ENCODE peak calls at places on chromosome 13, in nine cellular contexts. Y is psoas muscle, Z is breast epithelium, I is mammary epithelial cell, G is pancreas, P is left ventricle myocardium inferior, B is GM12878, D is uterus, M is AG04450. J is an unnamed sample.

GRCh38 chr13:112979406-112979902 is 10.4 kb downstream of the MCF2L start:
- DNase-seq in Y (no peak), Z (no peak), I (no peak), G (peak; percentile 59), P (no peak), B (no peak), D (no peak), M (no peak), J (no peak)

GRCh38 chr13:20940083-20940482 is 37.5 kb upstream of the XPO4 start:
- DNase-seq in Y (no peak), Z (no peak), I (no peak), G (no peak), P (no peak), B (no peak), D (no peak), M (peak; percentile 4), J (no peak)

GRCh38 chr13:43544011-43544410 is 242.8 kb downstream of the ENOX1 start:
- DNase-seq in Y (no peak), Z (no peak), I (peak; percentile 58), G (no peak), P (no peak), B (no peak), D (peak; percentile 45), M (no peak), J (no peak)

GRCh38 chr13:107586216-107586615 is 629.1 kb downstream of the LIG4 start:
- DNase-seq in Y (no peak), Z (no peak), I (no peak), G (no peak), P (no peak), B (no peak), D (no peak), M (peak; percentile 33), J (no peak)

GRCh38 chr13:109396266-109396665 is 390.1 kb downstream of the IRS2 start:
- DNase-seq in Y (no peak), Z (no peak), I (no peak), G (no peak), P (no peak), B (no peak), D (no peak), M (no peak), J (no peak)

GRCh38 chr13:49995535-49996165 is 1.2 kb upstream of the TRIM13 start:
- DNase-seq in Y (no peak), Z (no peak), I (no peak), G (no peak), P (no peak), B (peak; percentile 43), D (no peak), M (no peak), J (no peak)

GRCh38 chr13:113582841-113583631 is 1.5 kb upstream of the TFDP1 start:
- DNase-seq in Y (no peak), Z (peak; percentile 24), I (no peak), G (peak; percentile 57), P (no peak), B (no peak), D (no peak), M (no peak), J (no peak)

GRCh38 chr13:35210234-35210633 is 266.3 kb downstream of the MAB21L1 start:
- DNase-seq in Y (no peak), Z (no peak), I (no peak), G (no peak), P (no peak), B (no peak), D (no peak), M (no peak), J (no peak)

GRCh38 chr13:31982540-31982939 is 49.0 kb upstream of the FRY start:
- DNase-seq in Y (peak; percentile 65), Z (peak; percentile 85), I (peak; percentile 95), G (peak; percentile 65), P (peak; percentile 68), B (no peak), D (no peak), M (peak; percentile 73), J (no peak)

GRCh38 chr13:59745395-59745788 is 418.3 kb downstream of the DIAPH3 start:
- DNase-seq in Y (no peak), Z (no peak), I (peak; percentile 16), G (no peak), P (no peak), B (no peak), D (no peak), M (peak; percentile 23), J (no peak)

GRCh38 chr13:37561031-37561430 is 37.5 kb downstream of the POSTN start:
- DNase-seq in Y (no peak), Z (no peak), I (no peak), G (no peak), P (no peak), B (no peak), D (no peak), M (no peak), J (no peak)

GRCh38 chr13:114286808-114287207 is 5.4 kb downstream of the UPF3A start:
- DNase-seq in Y (no peak), Z (no peak), I (no peak), G (no peak), P (no peak), B (no peak), D (no peak), M (no peak), J (no peak)

GRCh38 chr13:46369506-46370268 is 17.4 kb downstream of the RUBCNL start:
- DNase-seq in Y (no peak), Z (no peak), I (peak; percentile 25), G (no peak), P (no peak), B (no peak), D (no peak), M (peak; percentile 43), J (no peak)

DNA sequence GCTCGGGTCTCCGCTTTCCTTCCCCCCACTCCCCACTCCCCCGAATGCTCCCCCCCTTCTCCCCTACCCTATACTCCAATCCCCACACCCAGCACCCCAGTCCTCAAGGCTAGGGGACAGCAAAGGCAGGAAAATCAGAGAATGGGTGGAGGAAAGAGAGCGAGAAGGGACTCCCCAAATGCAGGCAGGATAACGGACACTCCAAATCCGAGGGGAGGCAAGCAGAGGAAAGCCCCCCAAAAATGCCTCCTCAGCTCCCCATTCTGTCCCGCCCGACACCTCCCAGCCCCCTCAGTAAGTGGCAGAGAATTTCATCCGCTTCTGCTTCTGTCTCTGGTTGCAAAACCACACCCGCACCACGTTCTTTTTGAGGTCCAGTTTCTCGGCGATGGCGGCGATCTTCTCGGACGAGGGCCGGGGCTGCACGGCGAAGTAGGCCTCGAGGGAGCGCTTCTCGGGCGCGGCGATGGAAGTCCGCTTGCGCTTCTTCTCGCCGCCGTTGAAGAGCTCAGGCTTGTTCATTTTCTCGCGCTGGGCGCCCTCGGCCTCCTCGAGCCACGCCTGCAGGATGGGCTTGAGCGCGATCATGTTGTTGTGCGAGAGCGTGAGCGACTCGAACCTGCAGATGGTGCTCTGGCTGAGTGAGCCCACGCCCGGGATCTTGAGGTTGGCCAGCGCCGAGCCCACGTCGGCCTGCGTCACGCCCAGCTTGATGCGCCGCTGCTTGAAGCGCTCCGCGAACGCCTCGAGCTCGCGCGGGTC is 2.0 kb downstream of the POU4F1 start:
- DNase-seq in Y (no peak), Z (no peak), I (no peak), G (peak; percentile 63), P (no peak), B (no peak), D (no peak), M (no peak), J (no peak)
- H3K27me3 ChIP-seq in Y (peaks cover 47% of the 10 kb centered on the region), Z (peaks cover 12% of the 10 kb centered on the region), I (peaks cover 86% of the 10 kb centered on the region), G (peaks cover 52% of the 10 kb centered on the region), P (peaks cover 97% of the 10 kb centered on the region), B (peaks cover 44% of the 10 kb centered on the region), D (peaks cover 48% of the 10 kb centered on the region), M (peaks cover 90% of the 10 kb centered on the region), J (peaks cover 95% of the 10 kb centered on the region)

DNA sequence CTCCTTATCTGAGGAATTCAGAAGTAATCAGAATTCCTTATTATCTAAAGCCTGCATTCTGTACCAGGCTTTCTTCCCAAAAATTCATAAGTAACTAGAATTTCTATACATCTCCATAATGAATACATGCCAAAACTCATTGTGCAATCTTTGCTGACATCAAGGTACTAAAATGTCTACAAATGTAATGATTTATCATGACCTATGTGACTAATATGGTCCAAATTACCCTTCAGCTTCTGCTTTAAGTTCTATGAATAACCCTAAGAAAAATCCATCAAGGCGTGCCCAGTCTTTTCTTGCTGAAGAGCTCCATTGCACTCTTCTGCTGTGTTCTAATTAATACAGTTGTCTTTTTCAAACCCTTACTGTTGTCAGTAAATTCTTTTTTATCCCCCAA is 58.5 kb upstream of the SLITRK1 start:
- DNase-seq in Y (no peak), Z (no peak), I (peak; percentile 80), G (no peak), P (no peak), B (no peak), D (no peak), M (no peak), J (no peak)
- H3K27ac ChIP-seq in Y (no peak overlapping the region), Z (no peak overlapping the region), I (peak overlapping the region; percentile 71), G (no peak overlapping the region), P (no peak overlapping the region), B (no peak overlapping the region), D (no peak overlapping the region), M (no peak overlapping the region), J (no peak overlapping the region)

GRCh38 chr13:19782049-19782726 is 557 bp downstream of the PSPC1 start:
- DNase-seq in Y (peak; percentile 65), Z (peak; percentile 67), I (peak; percentile 44), G (peak; percentile 82), P (peak; percentile 59), B (no peak), D (peak; percentile 47), M (no peak), J (peak; percentile 37)
- TF ChIP-seq CTCF in Y (no peak), Z (no peak), I (no peak), G (no peak), P (no peak), B (no peak), D (no peak), M (no peak), J (no peak)

GRCh38 chr13:29815336-29815735 is 35.1 kb downstream of the UBL3 start:
- DNase-seq in Y (no peak), Z (no peak), I (no peak), G (no peak), P (no peak), B (no peak), D (no peak), M (no peak), J (no peak)

GRCh38 chr13:29816715-29817114 is 33.7 kb downstream of the UBL3 start:
- DNase-seq in Y (no peak), Z (no peak), I (no peak), G (no peak), P (no peak), B (no peak), D (no peak), M (no peak), J (no peak)

GRCh38 chr13:29819157-29819556 is 31.3 kb downstream of the UBL3 start:
- DNase-seq in Y (no peak), Z (no peak), I (no peak), G (no peak), P (no peak), B (no peak), D (no peak), M (no peak), J (no peak)

DNA sequence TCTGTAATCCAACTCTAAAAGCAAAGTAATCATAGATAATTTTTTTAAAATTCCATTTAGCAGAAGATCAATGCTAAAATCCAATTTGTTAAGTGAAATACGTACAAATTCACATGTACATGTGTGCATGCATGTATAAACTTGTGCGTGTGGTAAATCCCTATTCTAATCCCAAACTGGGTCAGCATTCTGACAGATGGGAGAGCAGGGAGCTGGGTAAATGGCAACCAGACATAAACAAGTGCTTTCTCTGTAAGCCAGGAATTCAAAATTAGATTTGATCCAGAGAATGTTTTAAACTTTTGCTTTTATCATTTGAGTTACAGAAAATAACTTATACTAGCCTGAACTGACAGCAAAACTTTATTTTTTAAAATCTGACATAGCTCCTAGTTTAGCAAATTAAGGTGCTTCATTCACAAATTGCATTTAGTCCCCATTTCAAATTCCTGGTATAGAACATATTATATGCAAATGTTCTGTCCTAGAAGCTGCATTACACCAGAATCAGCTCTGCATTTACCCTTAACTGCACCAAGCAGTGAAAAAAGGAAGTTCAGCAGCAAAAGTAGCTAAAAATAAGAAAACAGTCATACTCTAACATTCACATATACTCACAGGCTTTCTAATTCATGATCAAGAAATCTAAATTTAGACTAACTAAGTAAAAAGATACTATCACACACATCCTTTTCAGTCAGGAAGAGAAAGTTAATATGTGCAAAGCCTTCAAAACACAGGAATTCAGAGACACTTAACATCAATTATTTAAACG is 32.6 kb downstream of the UBL3 start:
- DNase-seq in Y (no peak), Z (no peak), I (no peak), G (no peak), P (no peak), B (peak; percentile 69), D (no peak), M (no peak), J (no peak)
- H3K27me3 ChIP-seq in Y (no peaks in the 10 kb centered on the region), Z (no peaks in the 10 kb centered on the region), I (no peaks in the 10 kb centered on the region), G (no peaks in the 10 kb centered on the region), P (no peaks in the 10 kb centered on the region), B (no peaks in the 10 kb centered on the region), D (no peaks in the 10 kb centered on the region), M (no peaks in the 10 kb centered on the region), J (no peaks in the 10 kb centered on the region)